ENCODE peak calls at places on chromosomes 4 and X, in five cellular contexts. B, O, M, C and K are unnamed samples.
A peak's percentile ranks its signal among the peaks of the same experiment; 100 is the strongest.

GRCh38 chr4:55125087-55125721 is at the start of gene KDR:
- DNase-seq in B (no peak), O (no peak), M (peak; percentile 65), C (peak; percentile 52), K (peak; percentile 22)

GRCh38 chr4:22686156-22686555 is 6.6 kb upstream of the GBA3 start:
- DNase-seq in B (no peak), O (no peak), M (no peak), C (no peak), K (no peak)

GRCh38 chrX:17803449-17803848 is 57.6 kb downstream of the RAI2 start:
- DNase-seq in B (no peak), O (no peak), M (no peak), C (no peak), K (no peak)

GRCh38 chr4:140935259-140935658 is 179.1 kb upstream of the TBC1D9 start:
- DNase-seq in B (no peak), O (no peak), M (peak; percentile 23), C (no peak), K (no peak)

GRCh38 chr4:3202836-3203820 is 45.8 kb upstream of the MSANTD1 start:
- DNase-seq in B (no peak), O (no peak), M (peak; percentile 36), C (peak; percentile 77), K (no peak)

GRCh38 chrX:133654801-133655200 is 239.5 kb upstream of the GPC4 start:
- DNase-seq in B (no peak), O (no peak), M (no peak), C (no peak), K (no peak)

GRCh38 chrX:13868481-13869040 is 51.7 kb upstream of the GPM6B start:
- DNase-seq in B (no peak), O (no peak), M (no peak), C (no peak), K (no peak)

GRCh38 chr4:141350122-141350904 is 129.6 kb downstream of the ZNF330 start:
- DNase-seq in B (no peak), O (peak; percentile 80), M (peak; percentile 17), C (peak; percentile 88), K (no peak)

GRCh38 chrX:130497531-130497930 is 95.7 kb downstream of the RBMX2 start:
- DNase-seq in B (no peak), O (no peak), M (no peak), C (no peak), K (no peak)

GRCh38 chrX:140087865-140088264 is 122.5 kb upstream of the CXorf66 start:
- DNase-seq in B (no peak), O (no peak), M (no peak), C (no peak), K (no peak)

GRCh38 chr4:40202474-40202873 is 5.6 kb downstream of the RHOH start:
- DNase-seq in B (no peak), O (no peak), M (no peak), C (no peak), K (no peak)

GRCh38 chr4:76374744-76375143 is 46.2 kb downstream of the CCDC158 start:
- DNase-seq in B (no peak), O (no peak), M (no peak), C (no peak), K (no peak)

GRCh38 chrX:10030570-10030969 is 63.4 kb downstream of the CLDN34 start:
- DNase-seq in B (no peak), O (no peak), M (no peak), C (no peak), K (no peak)

GRCh38 chr4:26369132-26370036 is 48.6 kb downstream of the RBPJ start:
- DNase-seq in B (no peak), O (no peak), M (no peak), C (no peak), K (no peak)

GRCh38 chr4:5003918-5004317 is 15.3 kb downstream of the CYTL1 start:
- DNase-seq in B (no peak), O (no peak), M (no peak), C (no peak), K (no peak)

GRCh38 chr4:13476915-13477314 is 7.2 kb downstream of the RAB28 start:
- DNase-seq in B (no peak), O (no peak), M (no peak), C (no peak), K (no peak)

GRCh38 chr4:168451744-168452394 is 28.4 kb downstream of the DDX60L start:
- DNase-seq in B (no peak), O (no peak), M (no peak), C (no peak), K (no peak)

GRCh38 chr4:184474261-184475095 is at the start of gene IRF2:
- DNase-seq in B (peak; percentile 96), O (peak; percentile 99), M (peak; percentile 97), C (peak; percentile 98), K (peak; percentile 96)

GRCh38 chr4:184471872-184472539 is 2.3 kb downstream of the IRF2 start:
- DNase-seq in B (no peak), O (no peak), M (no peak), C (no peak), K (no peak)

GRCh38 chr4:184473265-184473514 is 1.2 kb downstream of the IRF2 start:
- DNase-seq in B (no peak), O (no peak), M (no peak), C (no peak), K (no peak)

GRCh38 chr4:184473515-184474260 is 662 bp downstream of the IRF2 start:
- DNase-seq in B (no peak), O (peak; percentile 65), M (peak; percentile 33), C (peak; percentile 58), K (peak; percentile 63)

GRCh38 chr4:184472540-184473264 is 1.6 kb downstream of the IRF2 start:
- DNase-seq in B (peak; percentile 76), O (peak; percentile 93), M (peak; percentile 73), C (peak; percentile 97), K (peak; percentile 77)
- TF ChIP-seq POLR2A in B (no peak), O (peak; percentile 83), M (peak; percentile 47), C (peak; percentile 91), K (no peak)

GRCh38 chr4:88827442-88827841 is 129.8 kb upstream of the NAP1L5 start:
- DNase-seq in B (no peak), O (no peak), M (no peak), C (no peak), K (no peak)

GRCh38 chr4:88818650-88819470 is 121.2 kb upstream of the NAP1L5 start:
- DNase-seq in B (no peak), O (peak; percentile 80), M (peak; percentile 41), C (peak; percentile 66), K (peak; percentile 44)

GRCh38 chr4:88820723-88821368 is 123.2 kb upstream of the NAP1L5 start:
- DNase-seq in B (no peak), O (no peak), M (no peak), C (no peak), K (no peak)

GRCh38 chr4:88822034-88822433 is 124.4 kb upstream of the NAP1L5 start:
- DNase-seq in B (no peak), O (no peak), M (no peak), C (no peak), K (no peak)

DNA sequence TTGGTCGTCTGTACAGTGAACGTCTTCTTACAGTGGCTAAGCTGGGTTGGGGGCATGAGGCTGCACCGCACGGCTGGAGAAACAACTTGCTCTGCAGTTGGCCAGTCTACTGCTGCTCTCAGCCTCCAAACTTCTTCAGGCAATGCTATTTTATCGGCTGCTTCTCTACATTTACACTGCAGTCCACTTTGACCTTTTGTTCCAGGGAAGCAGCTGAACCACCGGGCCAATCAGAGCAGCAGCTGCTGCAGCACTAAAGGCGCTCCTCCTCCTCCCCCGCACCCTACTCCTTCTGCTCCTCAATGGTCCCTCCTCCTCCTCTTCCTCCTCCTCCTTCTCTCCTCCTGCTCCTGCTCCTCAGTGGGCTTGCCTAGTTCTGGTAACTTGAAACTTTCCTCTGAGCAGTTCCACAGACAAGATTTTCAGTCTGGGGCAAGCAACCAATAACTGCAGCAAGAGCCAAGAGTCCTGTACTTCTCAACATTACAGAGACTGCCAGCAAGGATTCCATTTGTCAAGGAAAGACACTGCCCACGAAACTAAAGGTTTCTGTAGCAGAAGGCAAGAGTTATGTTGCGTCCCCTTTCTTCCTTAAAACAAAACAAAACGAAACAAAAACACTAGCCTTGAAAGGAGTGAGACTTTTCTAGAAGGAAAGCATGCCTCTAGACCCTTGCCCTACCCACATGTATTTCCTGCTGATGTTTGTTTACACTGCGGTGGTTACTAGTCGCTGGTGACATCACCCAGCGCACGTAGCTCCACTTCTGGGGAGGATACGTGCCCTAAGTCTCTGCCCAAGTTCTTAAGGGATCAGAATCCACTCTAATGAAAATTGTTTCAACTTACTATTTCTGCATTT is 125.7 kb upstream of the NAP1L5 start:
- DNase-seq in B (peak; percentile 70), O (peak; percentile 93), M (peak; percentile 86), C (peak; percentile 91), K (peak; percentile 93)
- TF ChIP-seq POLR2A in B (peak; percentile 7), O (peak; percentile 85), M (peak; percentile 44), C (peak; percentile 69), K (peak; percentile 57)

DNA sequence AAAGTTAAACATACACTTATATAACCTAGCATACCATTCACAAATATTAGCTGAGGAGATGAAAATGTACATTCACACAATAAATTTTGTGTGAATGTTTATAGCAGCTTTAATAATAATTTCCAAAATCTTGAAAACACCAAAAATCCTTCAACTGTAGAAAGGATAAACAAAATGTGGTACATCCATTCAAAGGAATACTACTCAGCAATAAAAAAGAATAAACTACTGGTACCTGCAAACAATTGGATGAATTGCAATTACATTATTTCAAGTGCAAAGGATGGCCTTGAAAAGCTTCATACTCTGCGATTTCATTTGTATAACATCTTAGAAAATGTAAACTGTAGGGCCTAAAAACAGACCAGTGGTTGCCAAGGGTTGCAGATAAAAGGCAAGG is 11.7 kb upstream of the RPS6KA6 start:
- DNase-seq in B (no peak), O (no peak), M (no peak), C (no peak), K (no peak)
- TF ChIP-seq POLR2A in B (no peak), O (no peak), M (no peak), C (no peak), K (no peak)

GRCh38 chr4:41727861-41728570 is 20.5 kb downstream of the PHOX2B start:
- DNase-seq in B (no peak), O (no peak), M (no peak), C (no peak), K (no peak)

GRCh38 chr4:41734366-41734765 is 14.2 kb downstream of the PHOX2B start:
- DNase-seq in B (no peak), O (no peak), M (no peak), C (no peak), K (no peak)

GRCh38 chr4:41728571-41728908 is 20.0 kb downstream of the PHOX2B start:
- DNase-seq in B (no peak), O (no peak), M (no peak), C (no peak), K (no peak)

DNA sequence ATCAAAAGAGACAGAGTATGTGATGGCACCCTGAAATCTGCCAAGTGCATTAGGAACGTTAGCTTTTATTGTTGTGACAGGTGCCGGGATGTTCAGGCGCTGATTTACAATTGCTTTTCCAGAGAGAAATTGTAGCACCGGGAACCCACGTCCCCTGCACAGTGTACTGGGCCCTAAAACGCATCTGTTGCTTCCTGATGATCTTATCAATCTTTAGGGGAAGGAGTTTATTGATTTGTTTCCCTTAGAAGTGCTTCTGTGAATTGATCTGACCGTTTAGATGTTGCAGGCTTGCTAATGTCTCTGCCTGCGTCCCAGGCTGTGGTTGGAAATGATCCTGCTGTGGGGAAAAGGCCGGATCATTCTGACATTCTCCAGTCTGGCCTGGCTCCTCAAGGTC is 17.0 kb downstream of the PHOX2B start:
- DNase-seq in B (no peak), O (no peak), M (no peak), C (no peak), K (no peak)
- TF ChIP-seq POLR2A in B (no peak), O (no peak), M (no peak), C (no peak), K (no peak)

GRCh38 chrX:30652527-30653414 is 452 bp upstream of the GK start:
- DNase-seq in B (peak; percentile 92), O (peak; percentile 97), M (peak; percentile 91), C (peak; percentile 96), K (peak; percentile 92)
- TF ChIP-seq POLR2A in B (no peak), O (peak; percentile 71), M (peak; percentile 40), C (peak; percentile 72), K (no peak)

GRCh38 chrX:108091266-108091877 is at the start of the genes ATG4A and PSMD10:
- DNase-seq in B (peak; percentile 88), O (peak; percentile 97), M (peak; percentile 89), C (peak; percentile 95), K (peak; percentile 86)
- TF ChIP-seq POLR2A in B (peak; percentile 56), O (peak; percentile 51), M (peak; percentile 72), C (peak; percentile 56), K (peak; percentile 66)